ENCODE peak calls at places on chromosomes 1 and 21, in ten cellular contexts. C is activated CD4-positive, alpha-beta T cell treated with anti-CD3 and anti-CD28 coated beads for 48 hours; D is CD8-positive, alpha-beta memory T cell; I is left ventricle myocardium inferior; K is activated CD4-positive, CD25-positive, alpha-beta regulatory T cell treated with anti-CD3 and anti-CD28 coated beads, Interleukin-2, amount 50 U/mL, for 16 hours; O is immature natural killer cell; P is astrocyte; U is stimulated activated CD8-positive, alpha-beta memory T cell treated with anti-CD3 and anti-CD28 coated beads, Interleukin-7, amount 100 ng/mL, for 1 hour; W is T-helper 9 cell; X is NCI-H1105. B is an unnamed sample.

GRCh38 chr1:228809621-228810313 is 74.5 kb downstream of the RHOU start:
- DNase-seq in U (no peak), D (no peak), O (no peak), W (no peak), I (no peak), P (no peak), C (peak; percentile 51), K (no peak), X (no peak), B (no peak)

GRCh38 chr1:147736847-147737246 is 23.6 kb downstream of the GJA5 start:
- DNase-seq in O (peak; percentile 10), X (no peak), U (no peak), W (no peak), I (no peak), K (no peak), P (no peak), D (no peak), C (no peak), B (no peak)

GRCh38 chr1:177209357-177209756 is 38.6 kb downstream of the BRINP2 start:
- DNase-seq in I (peak; percentile 51), U (no peak), W (no peak), D (no peak), C (no peak), K (no peak), O (no peak), X (peak; percentile 84), P (peak; percentile 99), B (peak; percentile 99)

GRCh38 chr1:14598007-14598497 is 433 bp upstream of the KAZN start:
- DNase-seq in I (no peak), O (no peak), X (peak; percentile 65), K (no peak), W (no peak), P (no peak), D (no peak), U (no peak), C (no peak), B (no peak)

GRCh38 chr1:215407575-215407974 is 159.5 kb upstream of the KCTD3 start:
- DNase-seq in P (peak; percentile 40), U (no peak), D (no peak), C (no peak), I (no peak), X (no peak), W (no peak), K (no peak), O (no peak), B (no peak)

GRCh38 chr1:240366636-240367035 is 245.3 kb downstream of the GREM2 start:
- DNase-seq in D (no peak), U (no peak), X (no peak), W (no peak), K (no peak), P (no peak), I (no peak), O (no peak), C (no peak), B (no peak)

GRCh38 chr1:2801535-2802291 is at the start of gene TTC34:
- DNase-seq in X (no peak), O (peak; percentile 38), W (peak; percentile 25), C (peak; percentile 74), U (no peak), P (no peak), K (no peak), D (peak; percentile 34), I (no peak), B (no peak)

GRCh38 chr1:154772611-154773515 is 97.2 kb downstream of the KCNN3 start:
- DNase-seq in I (no peak), U (no peak), W (no peak), P (no peak), K (no peak), C (peak; percentile 59), O (no peak), D (peak; percentile 34), X (no peak), B (no peak)

GRCh38 chr21:33685613-33686197 is 43.4 kb downstream of the ITSN1 start:
- DNase-seq in U (no peak), O (no peak), W (no peak), X (no peak), I (no peak), C (no peak), D (no peak), P (peak; percentile 85), K (no peak), B (peak; percentile 63)

GRCh38 chr1:224497714-224498573 is 63.3 kb upstream of the WDR26 start:
- DNase-seq in P (peak; percentile 90), U (peak; percentile 4), D (no peak), K (peak; percentile 26), C (peak; percentile 86), X (no peak), O (peak; percentile 59), W (no peak), I (no peak), B (peak; percentile 84)

GRCh38 chr1:246160398-246160797 is 346.7 kb downstream of the SMYD3 start:
- DNase-seq in X (no peak), U (no peak), I (no peak), O (no peak), P (no peak), C (no peak), K (no peak), D (no peak), W (no peak), B (no peak)

GRCh38 chr1:147509786-147510360 is 31.4 kb upstream of the BCL9 start:
- DNase-seq in D (no peak), P (no peak), O (no peak), K (no peak), I (peak; percentile 35), W (no peak), X (no peak), U (no peak), C (no peak), B (peak; percentile 32)

GRCh38 chr1:167878372-167879160 is 35.4 kb downstream of the ADCY10 start:
- DNase-seq in C (no peak), I (no peak), O (no peak), U (no peak), D (no peak), K (no peak), P (no peak), W (no peak), X (no peak), B (no peak)